ENCODE peak calls at places on chromosomes 6 and 20, in six cellular contexts. F is HAP-1, J is PC-9, G is tibial nerve, Y is aorta, U is spleen. E is an unnamed sample. For H3K4me1, the result is how much of the 10 kb centered on the place peaks cover.

GRCh38 chr20:33701629-33702450 is 15.7 kb upstream of the E2F1 start:
- DNase-seq in F (no peak), J (no peak), G (no peak), Y (no peak), U (no peak), E (no peak)

GRCh38 chr20:36854343-36855240 is 21.3 kb upstream of the TLDC2 start:
- DNase-seq in F (no peak), J (no peak), G (peak), Y (no peak), U (no peak), E (no peak)

GRCh38 chr20:5933802-5934436 is 16.4 kb downstream of the TRMT6 start:
- DNase-seq in F (peak), J (no peak), G (no peak), Y (no peak), U (no peak), E (no peak)

GRCh38 chr20:49508435-49509199 is 26.1 kb upstream of the KCNB1 start:
- DNase-seq in F (peak), J (no peak), G (peak), Y (no peak), U (no peak), E (no peak)

GRCh38 chr20:22438926-22439325 is 145.4 kb downstream of the FOXA2 start:
- DNase-seq in F (no peak), J (no peak), G (no peak), Y (no peak), U (no peak), E (no peak)

GRCh38 chr20:59147197-59147596 is 16.4 kb upstream of the ZNF831 start:
- DNase-seq in F (no peak), J (no peak), G (no peak), Y (no peak), U (peak), E (no peak)

GRCh38 chr6:29763491-29764289 is 40.5 kb downstream of the HLA-F start:
- DNase-seq in F (no peak), J (peak), G (no peak), Y (peak), U (no peak), E (no peak)

GRCh38 chr6:144918073-144918472 is 632.9 kb downstream of the UTRN start:
- DNase-seq in F (no peak), J (no peak), G (no peak), Y (no peak), U (no peak), E (no peak)

GRCh38 chr6:119881416-119881815 is 531.9 kb upstream of the MAN1A1 start:
- DNase-seq in F (peak), J (no peak), G (no peak), Y (no peak), U (no peak), E (no peak)

GRCh38 chr6:56334937-56335336 is 87.6 kb upstream of the COL21A1 start:
- DNase-seq in F (no peak), J (no peak), G (no peak), Y (no peak), U (no peak), E (no peak)

DNA sequence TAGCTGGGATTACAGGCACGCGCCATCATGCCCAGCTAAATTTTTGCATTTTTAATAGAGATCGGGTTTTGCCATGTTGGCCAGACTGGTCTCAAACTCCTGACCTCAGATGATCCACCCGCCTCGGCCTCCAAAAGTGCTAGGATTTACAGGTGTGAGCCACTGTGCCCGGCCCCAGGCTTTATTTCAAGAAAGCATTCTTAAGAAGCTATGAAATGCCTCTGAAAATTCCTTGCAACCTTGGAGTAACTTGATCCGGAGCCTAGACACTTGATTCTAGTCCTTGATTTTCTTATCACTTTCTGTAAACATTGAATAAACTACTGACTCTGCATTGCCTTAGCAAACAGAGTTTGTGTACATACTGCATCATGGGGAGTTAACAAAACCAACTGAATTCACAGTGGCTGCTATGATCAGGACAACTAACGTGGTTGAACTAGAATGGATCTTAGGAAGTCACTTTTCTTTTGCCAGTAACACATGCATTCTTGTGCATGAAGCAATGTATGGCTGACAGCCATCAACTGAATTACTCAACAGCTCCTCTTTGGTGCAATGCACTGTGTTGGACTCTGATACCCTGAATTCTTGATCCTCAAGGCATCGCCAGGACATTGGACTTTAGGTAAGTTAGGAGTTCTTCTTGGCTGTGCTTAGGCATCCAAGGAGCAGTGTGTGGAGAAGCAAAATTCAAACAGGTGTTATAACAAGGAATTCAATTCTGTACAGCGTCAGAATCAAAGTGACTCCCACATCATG is 102.8 kb upstream of the TMEM170B start:
- DNase-seq in F (no peak), J (peak), G (peak), Y (no peak), U (no peak), E (peak)
- H3K4me1 ChIP-seq in F (under half), J (half or more), G (half or more), Y (under half), U (under half), E (under half)

DNA sequence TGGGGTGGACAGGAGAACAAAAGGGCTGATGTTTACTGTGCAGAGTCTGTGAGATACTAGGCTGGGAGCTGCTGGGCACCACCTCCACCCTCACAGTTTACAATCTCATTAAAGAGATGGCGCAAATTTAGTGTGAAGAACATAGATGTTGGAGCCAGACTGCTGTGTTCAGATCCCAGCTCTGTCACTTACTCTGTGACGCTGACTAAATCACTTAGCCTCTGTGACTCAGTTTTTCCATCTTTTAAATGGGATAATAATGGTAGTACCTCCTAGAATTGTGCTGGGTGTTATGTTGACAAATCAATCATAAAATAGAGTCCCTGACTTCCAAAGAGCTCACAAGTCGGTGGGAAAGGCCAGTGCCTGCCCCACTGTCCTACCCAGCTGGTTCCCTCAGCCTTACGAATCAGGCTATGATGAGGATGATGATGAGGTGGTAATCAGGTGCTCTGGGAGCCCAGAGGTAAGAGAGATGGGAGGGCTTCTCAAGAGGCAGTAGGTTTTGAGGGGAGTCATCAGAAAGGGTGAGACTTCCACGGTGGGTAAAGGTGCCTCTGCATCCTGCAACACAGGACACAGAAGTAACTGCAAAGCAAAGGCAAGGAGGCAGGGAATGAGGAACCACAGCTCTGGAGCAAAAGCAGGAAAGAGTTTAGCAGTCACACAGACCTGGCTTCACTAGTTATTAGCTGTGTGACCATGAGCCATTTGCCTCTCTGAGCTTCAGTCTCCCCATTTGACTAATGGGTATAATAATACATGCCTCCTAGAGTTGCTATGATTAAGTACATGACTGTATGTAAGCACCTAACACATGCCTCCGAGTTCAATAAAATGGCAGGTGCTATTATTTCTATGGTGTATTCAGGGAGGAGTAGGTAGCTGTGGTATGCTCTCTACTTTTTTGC is 8.9 kb downstream of the FYN start:
- DNase-seq in F (no peak), J (no peak), G (no peak), Y (no peak), U (no peak), E (no peak)
- H3K4me1 ChIP-seq in F (under half), J (under half), G (half or more), Y (under half), U (under half), E (under half)

DNA sequence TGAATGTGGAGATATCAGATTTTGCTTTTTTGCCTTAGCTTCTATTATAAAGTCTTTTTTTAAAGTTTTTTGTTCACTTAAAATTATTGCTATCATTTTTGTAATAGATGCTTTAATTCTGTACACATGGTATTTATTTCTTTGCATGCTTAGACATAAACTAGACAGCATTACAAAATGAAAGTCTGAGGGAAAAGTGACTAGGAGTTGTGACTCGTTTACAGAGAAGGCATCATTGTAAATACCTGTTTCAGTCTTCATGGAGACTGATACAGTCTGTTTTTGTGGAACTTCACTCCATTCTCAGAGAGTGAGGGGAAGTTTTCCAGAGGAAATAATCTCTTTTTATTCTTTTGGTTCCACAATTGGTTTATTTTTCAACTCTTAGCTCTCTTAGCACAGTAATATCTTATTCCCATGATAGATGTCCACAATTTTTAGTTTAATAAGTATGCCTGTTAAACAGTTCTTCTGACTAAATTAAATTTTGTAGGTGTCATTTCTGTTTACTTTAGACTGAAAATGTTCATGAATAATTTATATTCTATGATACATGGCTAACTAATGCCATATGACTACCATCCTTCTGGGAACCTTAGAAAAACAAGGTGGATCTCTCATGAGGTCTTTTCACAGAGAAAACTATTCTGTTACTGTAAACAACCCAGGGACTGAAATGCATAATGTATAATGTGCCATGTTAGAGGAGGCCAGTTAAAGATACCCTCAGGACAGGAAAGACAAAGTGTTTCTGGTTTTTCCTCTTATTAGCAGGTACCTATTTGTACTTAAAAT is 69.2 kb downstream of the MYO6 start:
- DNase-seq in F (no peak), J (no peak), G (no peak), Y (no peak), U (no peak), E (no peak)
- H3K4me1 ChIP-seq in F (under half), J (under half), G (under half), Y (under half), U (under half), E (under half)

GRCh38 chr6:35043381-35043780 is 97.8 kb downstream of the TCP11 start:
- DNase-seq in F (no peak), J (no peak), G (no peak), Y (no peak), U (no peak), E (no peak)

GRCh38 chr6:35041086-35041855 is 99.9 kb downstream of the TCP11 start:
- DNase-seq in F (no peak), J (no peak), G (no peak), Y (no peak), U (no peak), E (no peak)

GRCh38 chr6:35040398-35040797 is 100.7 kb downstream of the TCP11 start:
- DNase-seq in F (no peak), J (no peak), G (no peak), Y (no peak), U (no peak), E (no peak)

GRCh38 chr6:35042451-35042850 is 98.7 kb downstream of the TCP11 start:
- DNase-seq in F (no peak), J (no peak), G (no peak), Y (no peak), U (no peak), E (no peak)

GRCh38 chr6:35042041-35042440 is 99.1 kb downstream of the TCP11 start:
- DNase-seq in F (no peak), J (no peak), G (no peak), Y (no peak), U (no peak), E (no peak)
- H3K4me1 ChIP-seq in F (under half), J (under half), G (half or more), Y (under half), U (under half), E (half or more)

DNA sequence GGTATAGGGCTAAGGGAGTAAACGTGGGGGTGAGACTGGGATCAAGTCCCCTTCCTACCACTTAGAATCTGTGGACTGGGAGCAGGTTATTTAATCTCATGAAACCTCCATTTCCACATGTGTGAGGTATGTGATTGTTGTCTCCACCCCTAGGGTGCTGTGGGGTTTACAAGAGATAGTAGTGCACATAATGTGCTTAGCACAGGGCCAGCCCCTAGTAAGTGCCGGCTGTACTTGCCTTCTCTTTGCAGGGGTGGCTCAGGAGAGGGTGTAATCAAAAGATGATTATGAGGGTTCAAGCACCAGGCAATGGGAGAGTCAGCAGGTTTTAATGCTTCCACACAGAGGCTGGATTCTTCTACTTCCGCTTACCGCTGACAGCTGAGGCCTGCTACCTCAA is 6.9 kb downstream of the NT5E start:
- DNase-seq in F (no peak), J (no peak), G (no peak), Y (no peak), U (no peak), E (no peak)
- H3K4me1 ChIP-seq in F (under half), J (half or more), G (half or more), Y (under half), U (under half), E (under half)

DNA sequence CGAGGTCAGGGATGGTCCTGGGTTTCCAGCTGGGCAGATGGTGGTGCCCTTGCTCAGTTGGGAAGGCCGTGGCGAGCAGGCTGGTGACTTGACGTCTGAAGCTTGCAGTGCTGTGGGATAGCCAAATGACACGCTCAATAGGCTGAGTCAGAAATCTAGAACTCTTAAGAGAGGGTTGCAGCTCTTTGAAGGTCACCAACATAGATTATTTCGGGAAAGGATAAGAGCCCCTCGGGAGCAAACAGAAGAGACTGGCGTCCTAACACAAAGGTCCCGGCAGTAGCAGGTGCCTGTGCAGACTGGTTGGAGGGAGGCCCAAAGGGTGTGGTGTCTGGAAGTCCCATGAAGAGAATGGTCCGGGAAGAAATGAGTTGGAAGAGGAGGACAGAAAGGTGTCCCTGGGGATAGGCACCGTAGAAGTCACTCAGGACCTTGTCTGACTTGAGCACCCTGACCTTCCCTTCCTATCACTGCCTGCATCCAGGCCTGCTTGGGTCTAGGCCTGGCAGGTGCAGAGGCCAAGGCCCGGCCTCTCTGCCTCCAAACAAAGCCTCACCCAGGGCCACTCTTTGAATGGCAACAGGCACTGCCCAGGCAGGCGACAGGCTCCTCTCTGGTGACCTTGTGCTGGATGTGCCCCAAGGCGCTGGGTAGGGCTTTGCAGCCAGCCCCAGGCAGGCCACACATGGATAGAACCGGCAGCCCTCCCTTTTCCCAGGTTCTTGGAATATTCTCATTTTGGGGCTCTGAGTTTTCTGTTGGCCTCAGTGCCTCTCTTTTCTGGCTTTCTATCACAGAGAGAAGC is 18.6 kb downstream of the PKIG start:
- DNase-seq in F (no peak), J (no peak), G (no peak), Y (peak), U (peak), E (no peak)
- H3K4me1 ChIP-seq in F (under half), J (under half), G (half or more), Y (under half), U (half or more), E (half or more)

DNA sequence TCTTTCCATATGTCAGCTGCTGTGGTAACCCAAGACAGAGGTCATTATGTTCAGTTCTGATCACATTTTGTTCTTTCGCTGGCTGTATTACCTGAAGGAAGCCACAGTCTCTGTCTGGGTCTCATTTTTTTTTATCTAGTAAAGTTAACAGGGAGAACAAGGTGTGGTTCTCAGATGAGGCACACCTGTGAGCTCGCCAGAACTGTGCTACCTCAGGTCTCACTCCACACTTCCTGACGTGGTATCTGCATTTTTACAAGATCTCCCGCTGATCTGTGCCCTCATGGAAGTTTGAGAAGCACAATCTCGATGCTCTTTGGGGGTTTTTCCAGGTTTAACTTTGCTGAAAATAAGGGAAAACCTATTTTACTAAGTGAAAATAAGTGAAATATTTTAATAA is 169.5 kb upstream of the CENPW start:
- DNase-seq in F (no peak), J (no peak), G (no peak), Y (no peak), U (no peak), E (no peak)
- H3K4me1 ChIP-seq in F (under half), J (under half), G (under half), Y (under half), U (under half), E (under half)

GRCh38 chr20:10720550-10720949 is 46.8 kb upstream of the JAG1 start:
- DNase-seq in F (no peak), J (no peak), G (no peak), Y (no peak), U (no peak), E (no peak)
- H3K4me1 ChIP-seq in F (under half), J (under half), G (under half), Y (under half), U (under half), E (under half)

GRCh38 chr6:156886409-156886808 is 109.2 kb downstream of the ARID1B start:
- DNase-seq in F (no peak), J (no peak), G (no peak), Y (no peak), U (no peak), E (no peak)

GRCh38 chr6:156885562-156885961 is 108.4 kb downstream of the ARID1B start:
- DNase-seq in F (no peak), J (no peak), G (no peak), Y (no peak), U (no peak), E (no peak)

GRCh38 chr6:156884306-156884705 is 107.1 kb downstream of the ARID1B start:
- DNase-seq in F (no peak), J (no peak), G (no peak), Y (no peak), U (no peak), E (no peak)

GRCh38 chr6:156881687-156882629 is 104.8 kb downstream of the ARID1B start:
- DNase-seq in F (no peak), J (no peak), G (no peak), Y (no peak), U (no peak), E (no peak)

DNA sequence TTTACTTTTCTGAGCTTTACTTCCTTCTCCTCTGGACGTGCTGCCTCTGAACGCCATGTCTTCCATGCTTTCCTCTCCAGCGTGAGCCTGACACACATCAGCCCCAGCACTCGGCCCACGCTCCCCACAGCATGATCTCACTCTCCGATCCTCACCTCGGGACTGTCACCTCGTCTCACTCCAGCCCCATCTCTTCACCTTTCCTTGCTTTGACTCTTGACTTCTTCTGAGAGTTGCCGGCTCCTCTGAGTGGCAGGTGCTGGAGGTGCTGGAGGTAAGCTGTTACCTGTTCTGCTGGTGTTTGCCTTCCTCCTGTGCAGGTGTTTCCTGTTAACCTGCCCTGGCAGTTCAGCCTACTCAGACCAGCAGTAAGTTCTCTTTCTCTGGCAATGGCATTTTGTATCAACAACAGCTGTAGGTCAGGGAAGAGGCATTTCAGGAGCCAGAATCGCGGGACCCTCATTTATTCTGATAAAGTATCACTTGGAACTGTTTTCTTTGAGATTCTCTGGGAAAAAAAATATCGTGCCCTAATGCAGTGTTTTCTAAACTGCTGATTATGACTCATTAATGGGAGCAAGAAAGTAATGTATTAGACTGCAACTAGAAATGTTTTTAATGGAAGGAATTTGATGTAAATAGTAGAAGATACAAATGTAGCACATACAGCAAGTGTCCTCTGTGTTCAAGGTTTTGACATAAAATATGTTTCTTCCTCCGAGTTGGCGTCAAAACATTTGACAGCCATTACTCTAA is 106.5 kb downstream of the ARID1B start:
- DNase-seq in F (no peak), J (peak), G (no peak), Y (no peak), U (no peak), E (peak)
- H3K4me1 ChIP-seq in F (under half), J (under half), G (half or more), Y (under half), U (half or more), E (half or more)

GRCh38 chr6:57423468-57423867 is 106.0 kb downstream of the PRIM2 start:
- DNase-seq in F (peak), J (no peak), G (no peak), Y (no peak), U (no peak), E (no peak)
- H3K4me1 ChIP-seq in F (under half), J (under half), G (under half), Y (under half), U (under half), E (under half)

E was measured in upper lobe of right lung.